ENCODE peak calls at places on chromosomes 16 and 17, in eight cellular contexts. A is activated naive CD4-positive, alpha-beta T cell; Z is nucleus accumbens; D is ovary; O is CD8-positive, alpha-beta T cell; B is stimulated activated CD4-positive, alpha-beta T cell treated with anti-CD3 and anti-CD28 coated beads, Interleukin-1b, Interleukin-23, amount 100 ng/mL, for 24 hours; E is NCI-H524; I is T-helper 2 cell. L is an unnamed sample.

GRCh38 chr16:974001-974601 is 3.3 kb upstream of the LMF1 start:
- DNase-seq in O (no peak), B (no peak), E (no peak), Z (no peak), A (no peak), D (no peak), I (no peak), L (no peak)

GRCh38 chr17:81395600-81396277 is 482 bp downstream of the BAHCC1 start:
- DNase-seq in A (no peak), I (no peak), B (no peak), O (no peak), Z (no peak), D (no peak), E (peak), L (no peak)

GRCh38 chr16:23072084-23072599 is 77.1 kb downstream of the USP31 start:
- DNase-seq in E (no peak), A (no peak), Z (peak), D (peak), B (no peak), I (no peak), O (no peak), L (no peak)

GRCh38 chr17:62780273-62780672 is 27.8 kb downstream of the MARCHF10 start:
- DNase-seq in A (no peak), E (peak), Z (no peak), D (no peak), O (no peak), B (no peak), I (no peak), L (no peak)

GRCh38 chr16:73956592-73957495 is 339.8 kb upstream of the PSMD7 start:
- DNase-seq in B (no peak), E (peak), Z (peak), O (peak), A (no peak), I (peak), D (peak), L (no peak)

GRCh38 chr17:73066148-73066884 is 26.2 kb downstream of the SLC39A11 start:
- DNase-seq in B (no peak), O (no peak), Z (no peak), E (peak), A (no peak), I (no peak), D (no peak), L (no peak)

GRCh38 chr16:59635674-59636073 is 901.6 kb upstream of the GOT2 start:
- DNase-seq in O (no peak), A (no peak), E (no peak), B (no peak), Z (no peak), D (no peak), I (no peak), L (no peak)

GRCh38 chr17:77330602-77331081 is 189.9 kb downstream of the SEC14L1 start:
- DNase-seq in E (no peak), A (no peak), Z (no peak), B (no peak), D (no peak), I (no peak), O (no peak), L (peak)

GRCh38 chr16:84340305-84341040 is 27.9 kb upstream of the ATP2C2 start:
- DNase-seq in B (no peak), A (no peak), E (peak), O (no peak), Z (no peak), D (no peak), I (no peak), L (no peak)

GRCh38 chr17:47267354-47267828 is 13.8 kb downstream of the ITGB3 start:
- DNase-seq in O (no peak), Z (no peak), I (no peak), E (no peak), B (no peak), D (no peak), A (no peak), L (no peak)

GRCh38 chr17:78798695-78799559 is 16.9 kb upstream of the CYTH1 start:
- DNase-seq in D (no peak), Z (no peak), B (no peak), A (no peak), E (peak), O (no peak), I (peak), L (no peak)

GRCh38 chr17:44159519-44160210 is 10.8 kb upstream of the ASB16 start:
- DNase-seq in Z (no peak), D (no peak), I (peak), B (no peak), E (no peak), O (no peak), A (no peak), L (no peak)